ENCODE peak calls at places on chromosomes 7 and 10, in five cellular contexts. Z is dorsolateral prefrontal cortex, R is Peyer's patch, C is mammary epithelial cell, J is pancreas. Y is an unnamed sample.
A peak's percentile ranks its signal among the peaks of the same experiment; 100 is the strongest.

GRCh38 chr10:18660816-18661431 is 1.7 kb downstream of the ARL5B start:
- DNase-seq in Z (no peak), R (no peak), C (no peak), J (no peak), Y (no peak)

GRCh38 chr7:1227071-1227804 is 5.4 kb upstream of the UNCX start:
- DNase-seq in Z (no peak), R (no peak), C (no peak), J (no peak), Y (no peak)

GRCh38 chr10:25582961-25583360 is 351.1 kb upstream of the MYO3A start:
- DNase-seq in Z (no peak), R (no peak), C (no peak), J (no peak), Y (no peak)

GRCh38 chr7:55593515-55594318 is 21.4 kb upstream of the VOPP1 start:
- DNase-seq in Z (peak; percentile 33), R (peak; percentile 70), C (peak; percentile 51), J (peak; percentile 55), Y (peak; percentile 69)

GRCh38 chr7:102004229-102004628 is 186.8 kb downstream of the CUX1 start:
- DNase-seq in Z (no peak), R (no peak), C (no peak), J (no peak), Y (no peak)

GRCh38 chr10:62479523-62479922 is 105.4 kb downstream of the ZNF365 start:
- DNase-seq in Z (no peak), R (no peak), C (no peak), J (no peak), Y (no peak)

GRCh38 chr10:70296406-70296899 is 12.6 kb upstream of the NPFFR1 start:
- DNase-seq in Z (no peak), R (peak; percentile 28), C (peak; percentile 73), J (peak; percentile 92), Y (peak; percentile 98)

GRCh38 chr7:43700059-43700501 is 29.2 kb downstream of the COA1 start:
- DNase-seq in Z (no peak), R (no peak), C (peak; percentile 46), J (no peak), Y (peak; percentile 88)

GRCh38 chr10:104648421-104648820 is 7.3 kb downstream of the SORCS3 start:
- DNase-seq in Z (no peak), R (no peak), C (no peak), J (no peak), Y (no peak)

GRCh38 chr10:63977329-63977923 is 456.2 kb downstream of the REEP3 start:
- DNase-seq in Z (peak; percentile 40), R (no peak), C (peak; percentile 45), J (peak; percentile 40), Y (peak; percentile 56)

GRCh38 chr7:129225206-129225930 is 538 bp downstream of the AHCYL2 start:
- DNase-seq in Z (peak; percentile 37), R (peak; percentile 58), C (peak; percentile 66), J (peak; percentile 61), Y (peak; percentile 73)

GRCh38 chr7:108120943-108121342 is 9.2 kb downstream of the LAMB4 start:
- DNase-seq in Z (no peak), R (no peak), C (no peak), J (no peak), Y (no peak)

GRCh38 chr7:77903597-77903996 is 105.0 kb downstream of the PHTF2 start:
- DNase-seq in Z (no peak), R (no peak), C (no peak), J (no peak), Y (peak; percentile 24)

GRCh38 chr10:71316081-71316785 is 2.8 kb upstream of the SLC29A3 start:
- DNase-seq in Z (no peak), R (no peak), C (no peak), J (no peak), Y (peak; percentile 13)

GRCh38 chr7:27155816-27156507 is 513 bp downstream of the HOXA7 start:
- DNase-seq in Z (no peak), R (peak; percentile 15), C (peak; percentile 55), J (peak; percentile 8), Y (peak; percentile 78)

GRCh38 chr10:96044686-96045085 is 1.3 kb downstream of the CCNJ start:
- DNase-seq in Z (no peak), R (no peak), C (peak; percentile 46), J (no peak), Y (peak; percentile 75)

GRCh38 chr10:28738200-28738599 is 60.9 kb downstream of the BAMBI start:
- DNase-seq in Z (no peak), R (no peak), C (no peak), J (no peak), Y (no peak)

GRCh38 chr7:44964831-44965440 is 13.9 kb downstream of the MYO1G start:
- DNase-seq in Z (no peak), R (no peak), C (no peak), J (no peak), Y (no peak)

GRCh38 chr10:72742077-72742476 is 50.1 kb downstream of the MCU start:
- DNase-seq in Z (no peak), R (no peak), C (no peak), J (no peak), Y (no peak)

GRCh38 chr10:13351340-13351915 is 3.3 kb upstream of the SEPHS1 start:
- DNase-seq in Z (no peak), R (peak; percentile 20), C (no peak), J (no peak), Y (no peak)

GRCh38 chr10:110138197-110138812 is 69.1 kb upstream of the MXI1 start:
- DNase-seq in Z (no peak), R (no peak), C (peak; percentile 45), J (no peak), Y (peak; percentile 75)

GRCh38 chr10:87541114-87541513 is 36.4 kb downstream of the MINPP1 start:
- DNase-seq in Z (no peak), R (no peak), C (peak; percentile 26), J (no peak), Y (peak; percentile 62)

GRCh38 chr10:119395287-119396007 is 147.1 kb downstream of the RGS10 start:
- DNase-seq in Z (peak; percentile 19), R (peak; percentile 54), C (no peak), J (no peak), Y (no peak)

GRCh38 chr7:116273283-116273917 is 63.1 kb downstream of the TES start:
- DNase-seq in Z (no peak), R (no peak), C (no peak), J (no peak), Y (no peak)

GRCh38 chr7:116273918-116274301 is 63.6 kb downstream of the TES start:
- DNase-seq in Z (no peak), R (no peak), C (no peak), J (no peak), Y (no peak)

GRCh38 chr7:116271980-116272886 is 61.9 kb downstream of the TES start:
- DNase-seq in Z (peak; percentile 11), R (no peak), C (peak; percentile 95), J (peak; percentile 26), Y (peak; percentile 96)

GRCh38 chr7:116269466-116269865 is 59.1 kb downstream of the TES start:
- DNase-seq in Z (no peak), R (no peak), C (no peak), J (no peak), Y (no peak)

DNA sequence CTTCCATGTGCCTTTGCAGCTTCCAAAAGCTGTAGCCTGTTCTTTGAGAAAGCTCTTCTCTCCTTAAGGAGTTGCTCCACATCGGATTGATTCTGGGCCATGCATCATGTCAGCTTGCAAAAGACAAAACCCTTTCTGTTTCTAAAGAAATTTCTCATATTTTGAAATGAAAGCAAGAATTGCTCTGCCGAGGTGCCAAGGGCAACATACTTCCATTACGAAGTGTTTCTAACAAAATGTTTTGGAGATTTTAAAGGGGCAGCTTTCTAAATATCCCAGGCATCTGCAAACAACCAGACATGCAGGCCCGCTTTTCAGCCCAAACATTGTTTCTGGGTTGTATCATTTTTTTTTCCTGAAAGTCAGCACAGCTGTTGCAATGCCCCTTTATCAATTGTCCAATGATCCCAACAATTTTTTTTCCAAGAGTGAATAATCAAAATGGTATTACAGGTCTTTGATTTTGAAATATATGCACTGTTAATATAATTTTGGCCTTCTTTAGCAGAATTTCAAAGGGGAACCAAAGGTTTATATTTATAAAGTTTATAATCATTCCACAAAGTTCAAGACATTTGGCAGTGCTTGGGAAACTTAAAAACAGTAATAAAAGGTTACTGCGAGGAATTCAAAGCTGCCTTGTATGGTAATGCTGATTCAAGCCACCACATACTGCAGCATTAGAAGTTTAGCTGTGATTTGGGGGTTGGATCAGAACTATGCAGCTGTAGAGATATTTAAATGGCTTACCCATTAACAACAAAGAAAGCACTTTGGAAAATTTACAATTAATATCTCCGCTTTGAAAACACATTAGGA is 61.0 kb downstream of the TES start:
- DNase-seq in Z (no peak), R (no peak), C (no peak), J (no peak), Y (peak; percentile 65)
- H3K27ac ChIP-seq in Z (no peak overlapping the region), R (no peak overlapping the region), C (peak overlapping the region; percentile 93), J (no peak overlapping the region), Y (peak overlapping the region; percentile 79)

GRCh38 chr7:156895024-156895780 is 2.2 kb upstream of the LMBR1 start:
- DNase-seq in Z (peak; percentile 12), R (no peak), C (no peak), J (no peak), Y (no peak)

GRCh38 chr7:156896388-156897022 is 3.5 kb upstream of the LMBR1 start:
- DNase-seq in Z (no peak), R (no peak), C (no peak), J (no peak), Y (no peak)

GRCh38 chr7:156903232-156903909 is 10.4 kb upstream of the LMBR1 start:
- DNase-seq in Z (no peak), R (peak; percentile 32), C (peak; percentile 79), J (no peak), Y (peak; percentile 32)

GRCh38 chr7:156897673-156898072 is 4.7 kb upstream of the LMBR1 start:
- DNase-seq in Z (no peak), R (no peak), C (peak; percentile 51), J (no peak), Y (peak; percentile 15)

DNA sequence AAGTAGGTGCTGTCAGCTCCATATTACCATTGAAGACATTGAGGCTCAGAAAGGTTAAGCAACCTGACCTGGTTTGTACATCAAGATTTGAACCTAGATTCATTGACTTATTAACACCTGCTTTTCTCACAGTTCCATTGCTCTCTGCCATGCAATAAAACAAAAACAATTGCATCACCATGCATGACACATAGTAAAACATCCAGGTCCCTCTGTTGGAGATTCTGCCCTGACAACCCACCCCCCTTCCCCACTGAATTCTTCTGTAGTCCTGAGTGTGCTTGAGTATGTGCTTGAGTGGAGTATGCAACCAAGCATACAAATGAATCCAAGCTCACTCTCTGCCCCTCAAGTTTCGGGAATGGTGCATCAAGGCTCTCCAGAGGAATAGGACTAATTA is 6.0 kb upstream of the LMBR1 start:
- DNase-seq in Z (no peak), R (no peak), C (no peak), J (no peak), Y (no peak)
- H3K27ac ChIP-seq in Z (no peak overlapping the region), R (no peak overlapping the region), C (no peak overlapping the region), J (no peak overlapping the region), Y (no peak overlapping the region)

DNA sequence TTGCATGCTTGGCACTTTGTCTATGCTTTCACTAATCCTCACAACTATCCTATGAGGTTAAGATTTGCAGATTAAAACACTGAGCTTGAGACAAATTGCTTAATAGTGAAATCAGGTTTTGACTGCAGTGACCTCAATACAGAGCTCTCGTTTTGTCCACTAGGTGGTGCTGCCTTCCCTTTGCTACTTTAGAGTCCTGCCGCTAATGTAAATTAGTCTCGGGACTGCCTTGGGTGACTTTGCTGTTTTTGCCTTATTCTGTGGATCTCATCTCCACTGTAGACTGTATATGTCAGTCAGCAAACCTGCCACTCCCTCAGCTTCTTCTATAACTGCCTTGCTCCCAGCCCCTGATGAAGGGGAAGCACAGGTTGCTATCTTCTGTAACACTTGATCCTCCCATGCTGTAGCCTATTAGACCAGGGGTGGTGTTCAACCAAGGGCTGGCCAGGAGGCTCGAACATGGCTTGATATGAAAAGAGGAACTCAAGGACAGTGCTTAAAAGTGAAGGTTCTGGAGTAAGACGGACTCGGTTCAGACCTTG is 26.0 kb downstream of the ASB4 start:
- DNase-seq in Z (peak; percentile 91), R (peak; percentile 67), C (peak; percentile 44), J (peak; percentile 78), Y (peak; percentile 79)
- H3K27ac ChIP-seq in Z (peak overlapping the region; percentile 60), R (no peak overlapping the region), C (no peak overlapping the region), J (no peak overlapping the region), Y (no peak overlapping the region)

GRCh38 chr10:51696251-51696650 is 3.1 kb downstream of the CSTF2T start:
- DNase-seq in Z (no peak), R (no peak), C (no peak), J (no peak), Y (peak; percentile 37)
- H3K27ac ChIP-seq in Z (no peak overlapping the region), R (no peak overlapping the region), C (no peak overlapping the region), J (no peak overlapping the region), Y (no peak overlapping the region)

Y was measured in GM23248.